ENCODE peak calls at places on chromosomes 1 and 21, in ten cellular contexts. One of them, this sample, is unnamed.

GRCh38 chr1:47437518-47438320 is at the start of gene FOXD2:
- DNase-seq in heart right ventricle: peak; percentile 88
- DNase-seq in ovary: peak; percentile 70
- DNase-seq in RWPE1: peak; percentile 84
- DNase-seq in cardiac fibroblast: peak; percentile 79
- DNase-seq in CD8-positive, alpha-beta T cell: peak; percentile 96
- DNase-seq in right lobe of liver: peak; percentile 92
- DNase-seq in fibroblast of the aortic adventitia: peak; percentile 74
- DNase-seq in heart left ventricle: peak; percentile 83
- DNase-seq in lower lobe of right lung: peak; percentile 91
- DNase-seq in this sample: peak; percentile 84

GRCh38 chr1:14561014-14561693 is 37.3 kb upstream of the KAZN start:
- DNase-seq in ovary: no peak
- DNase-seq in fibroblast of the aortic adventitia: peak; percentile 19
- DNase-seq in CD8-positive, alpha-beta T cell: no peak
- DNase-seq in cardiac fibroblast: no peak
- DNase-seq in heart left ventricle: no peak
- DNase-seq in RWPE1: peak; percentile 46
- DNase-seq in lower lobe of right lung: no peak
- DNase-seq in right lobe of liver: no peak
- DNase-seq in heart right ventricle: no peak
- DNase-seq in this sample: no peak

GRCh38 chr1:171654705-171655214 is 2.3 kb upstream of the MYOC start:
- DNase-seq in fibroblast of the aortic adventitia: peak; percentile 73
- DNase-seq in ovary: no peak
- DNase-seq in heart right ventricle: no peak
- DNase-seq in right lobe of liver: no peak
- DNase-seq in RWPE1: no peak
- DNase-seq in CD8-positive, alpha-beta T cell: no peak
- DNase-seq in heart left ventricle: no peak
- DNase-seq in cardiac fibroblast: no peak
- DNase-seq in lower lobe of right lung: no peak
- DNase-seq in this sample: no peak

GRCh38 chr1:230274254-230274653 is 151.9 kb downstream of the PGBD5 start:
- DNase-seq in right lobe of liver: no peak
- DNase-seq in heart left ventricle: no peak
- DNase-seq in lower lobe of right lung: peak; percentile 39
- DNase-seq in ovary: peak; percentile 12
- DNase-seq in cardiac fibroblast: no peak
- DNase-seq in CD8-positive, alpha-beta T cell: peak; percentile 49
- DNase-seq in RWPE1: no peak
- DNase-seq in fibroblast of the aortic adventitia: no peak
- DNase-seq in heart right ventricle: no peak
- DNase-seq in this sample: no peak

GRCh38 chr1:163071381-163072255 is 2.5 kb downstream of the RGS4 start:
- DNase-seq in cardiac fibroblast: peak; percentile 93
- DNase-seq in CD8-positive, alpha-beta T cell: no peak
- DNase-seq in heart right ventricle: peak; percentile 33
- DNase-seq in fibroblast of the aortic adventitia: peak; percentile 93
- DNase-seq in RWPE1: peak; percentile 74
- DNase-seq in ovary: peak; percentile 53
- DNase-seq in heart left ventricle: peak; percentile 41
- DNase-seq in lower lobe of right lung: no peak
- DNase-seq in right lobe of liver: peak; percentile 55
- DNase-seq in this sample: peak; percentile 25

GRCh38 chr1:156639601-156640101 is 2.3 kb upstream of the BCAN start:
- DNase-seq in right lobe of liver: no peak
- DNase-seq in CD8-positive, alpha-beta T cell: no peak
- DNase-seq in RWPE1: no peak
- DNase-seq in heart right ventricle: no peak
- DNase-seq in ovary: no peak
- DNase-seq in lower lobe of right lung: no peak
- DNase-seq in heart left ventricle: no peak
- DNase-seq in cardiac fibroblast: no peak
- DNase-seq in fibroblast of the aortic adventitia: no peak
- DNase-seq in this sample: no peak

GRCh38 chr1:232571523-232571922 is 58.4 kb downstream of the SIPA1L2 start:
- DNase-seq in fibroblast of the aortic adventitia: peak; percentile 12
- DNase-seq in CD8-positive, alpha-beta T cell: no peak
- DNase-seq in heart right ventricle: no peak
- DNase-seq in heart left ventricle: no peak
- DNase-seq in ovary: no peak
- DNase-seq in lower lobe of right lung: no peak
- DNase-seq in RWPE1: no peak
- DNase-seq in cardiac fibroblast: no peak
- DNase-seq in right lobe of liver: no peak
- DNase-seq in this sample: no peak

GRCh38 chr21:46661211-46661625 is 25.7 kb downstream of the PRMT2 start:
- DNase-seq in heart left ventricle: peak; percentile 54
- DNase-seq in CD8-positive, alpha-beta T cell: peak; percentile 76
- DNase-seq in ovary: peak; percentile 74
- DNase-seq in fibroblast of the aortic adventitia: peak; percentile 83
- DNase-seq in lower lobe of right lung: peak; percentile 76
- DNase-seq in heart right ventricle: peak; percentile 65
- DNase-seq in right lobe of liver: no peak
- DNase-seq in cardiac fibroblast: peak; percentile 89
- DNase-seq in RWPE1: peak; percentile 83
- DNase-seq in this sample: peak; percentile 23

GRCh38 chr1:21903638-21904474 is 33.3 kb downstream of the HSPG2 start:
- DNase-seq in right lobe of liver: no peak
- DNase-seq in heart left ventricle: no peak
- DNase-seq in RWPE1: no peak
- DNase-seq in fibroblast of the aortic adventitia: no peak
- DNase-seq in ovary: no peak
- DNase-seq in lower lobe of right lung: no peak
- DNase-seq in cardiac fibroblast: no peak
- DNase-seq in CD8-positive, alpha-beta T cell: no peak
- DNase-seq in heart right ventricle: no peak
- DNase-seq in this sample: no peak

DNA sequence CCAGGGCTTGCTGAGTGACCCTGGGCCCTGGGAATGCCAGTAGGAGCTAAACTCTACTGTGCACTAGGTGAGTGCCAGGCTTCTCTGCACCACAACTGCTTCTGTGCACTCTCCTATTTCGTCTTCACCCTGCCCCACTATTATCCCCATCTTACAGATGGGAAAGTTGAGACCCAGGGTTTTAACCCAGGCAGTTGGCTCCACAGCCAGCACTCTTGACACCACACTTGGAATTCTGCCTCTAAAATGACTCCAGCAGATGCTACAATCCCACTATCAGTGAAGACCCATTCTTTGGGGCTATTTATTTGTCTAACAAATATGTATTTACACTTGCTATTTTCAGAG is 56.1 kb downstream of the FOXO6 start:
- DNase-seq in right lobe of liver: no peak
- DNase-seq in RWPE1: no peak
- DNase-seq in cardiac fibroblast: no peak
- DNase-seq in lower lobe of right lung: no peak
- DNase-seq in heart right ventricle: no peak
- DNase-seq in ovary: no peak
- DNase-seq in heart left ventricle: no peak
- DNase-seq in fibroblast of the aortic adventitia: no peak
- DNase-seq in CD8-positive, alpha-beta T cell: no peak
- DNase-seq in this sample: no peak
- TF ChIP-seq CTCF in right lobe of liver: no peak
- TF ChIP-seq CTCF in RWPE1: peak; percentile 50
- TF ChIP-seq CTCF in cardiac fibroblast: no peak
- TF ChIP-seq CTCF in lower lobe of right lung: no peak
- TF ChIP-seq CTCF in heart right ventricle: no peak
- TF ChIP-seq CTCF in ovary: no peak
- TF ChIP-seq CTCF in heart left ventricle: peak; percentile 28
- TF ChIP-seq CTCF in fibroblast of the aortic adventitia: no peak
- TF ChIP-seq CTCF in CD8-positive, alpha-beta T cell: no peak
- TF ChIP-seq CTCF in this sample: no peak

GRCh38 chr1:224519874-224520273 is 85.3 kb upstream of the WDR26 start:
- DNase-seq in fibroblast of the aortic adventitia: peak; percentile 47
- DNase-seq in heart right ventricle: no peak
- DNase-seq in lower lobe of right lung: no peak
- DNase-seq in CD8-positive, alpha-beta T cell: no peak
- DNase-seq in RWPE1: no peak
- DNase-seq in heart left ventricle: no peak
- DNase-seq in right lobe of liver: no peak
- DNase-seq in cardiac fibroblast: no peak
- DNase-seq in ovary: no peak
- DNase-seq in this sample: no peak

GRCh38 chr1:224523676-224524075 is 89.1 kb upstream of the WDR26 start:
- DNase-seq in ovary: no peak
- DNase-seq in CD8-positive, alpha-beta T cell: no peak
- DNase-seq in fibroblast of the aortic adventitia: no peak
- DNase-seq in right lobe of liver: no peak
- DNase-seq in RWPE1: no peak
- DNase-seq in lower lobe of right lung: no peak
- DNase-seq in cardiac fibroblast: no peak
- DNase-seq in heart left ventricle: no peak
- DNase-seq in heart right ventricle: no peak
- DNase-seq in this sample: no peak

GRCh38 chr1:224524679-224525078 is 90.1 kb upstream of the WDR26 start:
- DNase-seq in CD8-positive, alpha-beta T cell: no peak
- DNase-seq in heart right ventricle: no peak
- DNase-seq in fibroblast of the aortic adventitia: peak; percentile 58
- DNase-seq in heart left ventricle: no peak
- DNase-seq in ovary: no peak
- DNase-seq in right lobe of liver: no peak
- DNase-seq in RWPE1: no peak
- DNase-seq in cardiac fibroblast: no peak
- DNase-seq in lower lobe of right lung: no peak
- DNase-seq in this sample: no peak

GRCh38 chr1:224520808-224521207 is 86.2 kb upstream of the WDR26 start:
- DNase-seq in cardiac fibroblast: no peak
- DNase-seq in heart left ventricle: no peak
- DNase-seq in ovary: no peak
- DNase-seq in CD8-positive, alpha-beta T cell: no peak
- DNase-seq in RWPE1: no peak
- DNase-seq in right lobe of liver: no peak
- DNase-seq in lower lobe of right lung: no peak
- DNase-seq in heart right ventricle: no peak
- DNase-seq in fibroblast of the aortic adventitia: no peak
- DNase-seq in this sample: no peak

DNA sequence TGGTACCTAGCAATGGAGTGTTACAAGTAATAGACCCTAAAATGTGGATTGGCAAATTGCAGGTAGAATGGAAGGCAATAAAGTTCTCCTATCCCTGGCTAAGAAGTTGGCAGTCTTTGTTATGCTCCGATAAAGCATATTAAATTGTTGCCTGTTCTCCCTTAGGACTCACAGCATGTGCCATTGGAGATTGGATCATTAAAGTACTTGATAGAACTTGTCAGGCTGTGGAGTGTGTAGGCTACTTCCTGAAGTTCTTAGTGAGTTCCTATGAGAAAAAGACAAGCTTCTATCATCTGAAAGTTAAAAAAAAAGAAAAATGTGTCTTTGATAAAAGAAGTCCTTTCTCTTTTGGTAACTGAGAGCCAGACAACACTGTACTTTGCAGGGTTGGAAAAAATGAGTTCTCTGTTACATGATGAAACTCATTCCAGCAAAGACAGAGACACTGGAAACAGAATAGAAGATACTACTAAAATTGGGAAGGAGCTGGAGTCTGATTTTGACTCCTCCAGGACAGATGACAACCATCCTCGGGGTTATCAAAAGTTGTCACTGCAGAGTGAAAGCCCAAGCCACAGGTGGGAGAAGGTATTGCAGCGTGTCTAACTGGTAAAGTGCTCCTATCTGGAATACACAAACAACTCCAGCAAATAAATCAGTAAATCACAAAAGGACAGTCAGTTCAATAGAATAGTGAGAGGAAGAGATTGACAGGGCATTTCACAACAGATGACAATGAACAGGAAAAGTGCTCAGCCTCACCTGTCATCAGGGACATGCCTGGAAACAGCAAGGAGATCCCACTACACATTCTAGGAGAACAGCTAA is 87.5 kb upstream of the WDR26 start:
- DNase-seq in CD8-positive, alpha-beta T cell: no peak
- DNase-seq in ovary: no peak
- DNase-seq in cardiac fibroblast: no peak
- DNase-seq in heart right ventricle: no peak
- DNase-seq in fibroblast of the aortic adventitia: no peak
- DNase-seq in RWPE1: no peak
- DNase-seq in right lobe of liver: no peak
- DNase-seq in heart left ventricle: no peak
- DNase-seq in lower lobe of right lung: no peak
- DNase-seq in this sample: no peak
- TF ChIP-seq CTCF in CD8-positive, alpha-beta T cell: no peak
- TF ChIP-seq CTCF in ovary: no peak
- TF ChIP-seq CTCF in cardiac fibroblast: peak; percentile 13
- TF ChIP-seq CTCF in heart right ventricle: no peak
- TF ChIP-seq CTCF in fibroblast of the aortic adventitia: peak; percentile 37
- TF ChIP-seq CTCF in RWPE1: no peak
- TF ChIP-seq CTCF in right lobe of liver: no peak
- TF ChIP-seq CTCF in heart left ventricle: no peak
- TF ChIP-seq CTCF in lower lobe of right lung: no peak
- TF ChIP-seq CTCF in this sample: no peak

GRCh38 chr1:1399187-1399869 is at the start of gene CCNL2:
- DNase-seq in heart left ventricle: peak; percentile 99
- DNase-seq in RWPE1: peak; percentile 98
- DNase-seq in right lobe of liver: peak; percentile 99
- DNase-seq in fibroblast of the aortic adventitia: peak; percentile 98
- DNase-seq in CD8-positive, alpha-beta T cell: peak; percentile 100
- DNase-seq in ovary: peak; percentile 98
- DNase-seq in heart right ventricle: peak; percentile 100
- DNase-seq in cardiac fibroblast: peak; percentile 99
- DNase-seq in lower lobe of right lung: peak; percentile 100
- DNase-seq in this sample: peak; percentile 96
- TF ChIP-seq CTCF in heart left ventricle: peak; percentile 41
- TF ChIP-seq CTCF in RWPE1: peak; percentile 56
- TF ChIP-seq CTCF in right lobe of liver: peak; percentile 44
- TF ChIP-seq CTCF in fibroblast of the aortic adventitia: peak; percentile 72
- TF ChIP-seq CTCF in CD8-positive, alpha-beta T cell: peak; percentile 55
- TF ChIP-seq CTCF in ovary: peak; percentile 91
- TF ChIP-seq CTCF in heart right ventricle: peak; percentile 18
- TF ChIP-seq CTCF in cardiac fibroblast: peak; percentile 64
- TF ChIP-seq CTCF in lower lobe of right lung: peak; percentile 65
- TF ChIP-seq CTCF in this sample: peak; percentile 72

DNA sequence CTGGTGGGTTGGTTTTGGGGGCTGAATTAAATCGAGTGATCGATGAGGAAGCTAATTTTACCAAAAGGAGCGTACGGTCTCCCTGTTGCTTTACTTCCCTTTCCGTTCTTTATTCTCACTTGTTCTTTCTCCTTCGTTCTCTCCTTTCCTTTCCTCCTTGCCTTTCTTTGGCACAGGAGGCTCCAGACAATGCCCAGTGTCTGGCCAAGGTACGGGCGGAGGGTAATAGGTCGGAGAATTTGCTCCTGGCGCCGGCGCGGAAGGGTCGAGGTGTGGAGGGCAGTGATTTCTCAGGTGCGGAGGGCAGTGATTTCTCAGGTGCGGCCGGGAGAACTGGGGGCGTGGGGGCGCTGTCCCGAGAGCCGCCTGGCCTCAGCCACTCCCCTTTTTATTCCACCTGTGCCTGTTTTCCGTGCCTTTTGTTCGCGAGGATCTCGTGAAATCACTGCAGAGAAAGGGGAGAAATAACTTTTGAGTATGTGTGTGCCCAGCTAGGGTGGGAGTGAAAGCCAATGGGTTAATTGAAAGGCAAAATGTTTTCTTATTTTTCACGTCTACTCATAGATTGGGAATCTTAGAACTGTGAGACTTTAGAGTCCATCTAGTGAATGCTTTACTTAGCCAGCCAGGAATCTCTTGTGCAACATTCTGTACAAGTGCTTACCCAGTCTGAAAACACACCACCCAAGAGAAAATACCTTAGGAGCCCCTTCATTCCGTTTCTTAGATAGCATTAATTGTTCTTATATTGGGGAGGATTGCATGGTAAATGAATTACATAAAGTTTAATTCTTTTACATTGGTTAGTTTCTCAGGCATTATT is 1.3 kb downstream of the FNBP1L start:
- DNase-seq in fibroblast of the aortic adventitia: peak; percentile 55
- DNase-seq in lower lobe of right lung: no peak
- DNase-seq in heart left ventricle: no peak
- DNase-seq in CD8-positive, alpha-beta T cell: no peak
- DNase-seq in heart right ventricle: no peak
- DNase-seq in RWPE1: peak; percentile 44
- DNase-seq in ovary: no peak
- DNase-seq in cardiac fibroblast: peak; percentile 60
- DNase-seq in right lobe of liver: no peak
- DNase-seq in this sample: no peak
- TF ChIP-seq CTCF in fibroblast of the aortic adventitia: no peak
- TF ChIP-seq CTCF in lower lobe of right lung: no peak
- TF ChIP-seq CTCF in heart left ventricle: no peak
- TF ChIP-seq CTCF in CD8-positive, alpha-beta T cell: no peak
- TF ChIP-seq CTCF in heart right ventricle: no peak
- TF ChIP-seq CTCF in RWPE1: peak; percentile 8
- TF ChIP-seq CTCF in ovary: no peak
- TF ChIP-seq CTCF in cardiac fibroblast: no peak
- TF ChIP-seq CTCF in right lobe of liver: peak; percentile 8
- TF ChIP-seq CTCF in this sample: no peak

This sample was measured in tibial nerve.